ENCODE peak calls at places on chromosomes 1 and 21, in five cellular contexts. One of them, this sample, is unnamed.

GRCh38 chr1:202154766-202155477 is 5.5 kb downstream of the PTPN7 start:
- DNase-seq in pancreas: no peak
- DNase-seq in progenitor cell of endocrine pancreas: peak; percentile 32
- DNase-seq in foreskin fibroblast: peak; percentile 79
- DNase-seq in fibroblast of villous mesenchyme: peak; percentile 80
- DNase-seq in this sample: no peak

GRCh38 chr1:186568221-186568620 is 107.3 kb upstream of the PDC start:
- DNase-seq in pancreas: no peak
- DNase-seq in foreskin fibroblast: no peak
- DNase-seq in progenitor cell of endocrine pancreas: no peak
- DNase-seq in fibroblast of villous mesenchyme: no peak
- DNase-seq in this sample: no peak

GRCh38 chr1:36390411-36390810 is 4.7 kb upstream of the STK40 start:
- DNase-seq in fibroblast of villous mesenchyme: no peak
- DNase-seq in pancreas: no peak
- DNase-seq in foreskin fibroblast: no peak
- DNase-seq in progenitor cell of endocrine pancreas: no peak
- DNase-seq in this sample: no peak

GRCh38 chr1:160108888-160109662 is 6.5 kb upstream of the ATP1A2 start:
- DNase-seq in progenitor cell of endocrine pancreas: no peak
- DNase-seq in foreskin fibroblast: peak; percentile 79
- DNase-seq in fibroblast of villous mesenchyme: peak; percentile 56
- DNase-seq in pancreas: no peak
- DNase-seq in this sample: no peak

GRCh38 chr1:153483776-153484175 is 23.3 kb upstream of the S100A7 start:
- DNase-seq in pancreas: no peak
- DNase-seq in progenitor cell of endocrine pancreas: no peak
- DNase-seq in foreskin fibroblast: no peak
- DNase-seq in fibroblast of villous mesenchyme: no peak
- DNase-seq in this sample: no peak

GRCh38 chr1:201268604-201269151 is 14.6 kb upstream of the PKP1 start:
- DNase-seq in progenitor cell of endocrine pancreas: no peak
- DNase-seq in fibroblast of villous mesenchyme: peak; percentile 85
- DNase-seq in foreskin fibroblast: peak; percentile 87
- DNase-seq in pancreas: peak; percentile 16
- DNase-seq in this sample: peak; percentile 45

GRCh38 chr1:67540025-67540732 is 110.0 kb upstream of the SERBP1 start:
- DNase-seq in pancreas: peak; percentile 46
- DNase-seq in foreskin fibroblast: no peak
- DNase-seq in progenitor cell of endocrine pancreas: no peak
- DNase-seq in fibroblast of villous mesenchyme: no peak
- DNase-seq in this sample: no peak

GRCh38 chr1:30728832-30729638 is 5.7 kb upstream of the MATN1 start:
- DNase-seq in fibroblast of villous mesenchyme: no peak
- DNase-seq in progenitor cell of endocrine pancreas: no peak
- DNase-seq in foreskin fibroblast: no peak
- DNase-seq in pancreas: no peak
- DNase-seq in this sample: no peak

GRCh38 chr1:158286487-158286886 is 3.2 kb upstream of the CD1C start:
- DNase-seq in pancreas: no peak
- DNase-seq in foreskin fibroblast: no peak
- DNase-seq in fibroblast of villous mesenchyme: no peak
- DNase-seq in progenitor cell of endocrine pancreas: no peak
- DNase-seq in this sample: no peak

GRCh38 chr1:15110867-15111230 is 42.7 kb upstream of the TMEM51 start:
- DNase-seq in fibroblast of villous mesenchyme: no peak
- DNase-seq in foreskin fibroblast: no peak
- DNase-seq in pancreas: no peak
- DNase-seq in progenitor cell of endocrine pancreas: no peak
- DNase-seq in this sample: no peak

GRCh38 chr1:103514920-103515503 is 10.5 kb upstream of the RNPC3 start:
- DNase-seq in progenitor cell of endocrine pancreas: no peak
- DNase-seq in fibroblast of villous mesenchyme: peak; percentile 60
- DNase-seq in foreskin fibroblast: peak; percentile 76
- DNase-seq in pancreas: no peak
- DNase-seq in this sample: no peak

GRCh38 chr1:219446288-219446687 is 166.6 kb downstream of the ZC3H11B start:
- DNase-seq in progenitor cell of endocrine pancreas: no peak
- DNase-seq in fibroblast of villous mesenchyme: no peak
- DNase-seq in pancreas: no peak
- DNase-seq in foreskin fibroblast: no peak
- DNase-seq in this sample: no peak

GRCh38 chr21:21845901-21846396 is 847.7 kb downstream of the NCAM2 start:
- DNase-seq in pancreas: no peak
- DNase-seq in progenitor cell of endocrine pancreas: no peak
- DNase-seq in fibroblast of villous mesenchyme: peak; percentile 26
- DNase-seq in foreskin fibroblast: no peak
- DNase-seq in this sample: no peak

DNA sequence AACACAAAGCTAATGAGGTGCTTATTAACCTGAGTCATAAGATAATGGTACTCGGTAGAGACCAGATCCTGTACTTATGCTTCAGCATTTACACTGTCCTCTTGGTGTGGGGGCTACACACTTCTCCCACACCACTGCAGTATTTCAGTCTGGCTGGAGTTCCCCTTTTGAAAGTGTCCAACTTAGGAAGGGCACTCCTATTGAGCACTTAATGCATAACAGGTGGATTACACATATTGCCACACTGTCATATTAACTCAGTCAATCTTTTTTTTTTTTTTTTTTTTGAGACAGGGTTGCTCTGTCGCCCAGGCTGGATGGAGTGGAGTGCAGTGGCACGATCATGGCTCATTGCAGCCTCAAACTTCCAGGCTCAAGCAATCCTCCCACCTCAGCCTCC is 1.5 kb downstream of the GPATCH4 start:
- DNase-seq in fibroblast of villous mesenchyme: no peak
- DNase-seq in foreskin fibroblast: peak; percentile 34
- DNase-seq in pancreas: no peak
- DNase-seq in progenitor cell of endocrine pancreas: no peak
- DNase-seq in this sample: no peak
- TF ChIP-seq CTCF in fibroblast of villous mesenchyme: no peak
- TF ChIP-seq CTCF in foreskin fibroblast: no peak
- TF ChIP-seq CTCF in pancreas: no peak
- TF ChIP-seq CTCF in progenitor cell of endocrine pancreas: no peak
- TF ChIP-seq CTCF in this sample: peak; percentile 8

DNA sequence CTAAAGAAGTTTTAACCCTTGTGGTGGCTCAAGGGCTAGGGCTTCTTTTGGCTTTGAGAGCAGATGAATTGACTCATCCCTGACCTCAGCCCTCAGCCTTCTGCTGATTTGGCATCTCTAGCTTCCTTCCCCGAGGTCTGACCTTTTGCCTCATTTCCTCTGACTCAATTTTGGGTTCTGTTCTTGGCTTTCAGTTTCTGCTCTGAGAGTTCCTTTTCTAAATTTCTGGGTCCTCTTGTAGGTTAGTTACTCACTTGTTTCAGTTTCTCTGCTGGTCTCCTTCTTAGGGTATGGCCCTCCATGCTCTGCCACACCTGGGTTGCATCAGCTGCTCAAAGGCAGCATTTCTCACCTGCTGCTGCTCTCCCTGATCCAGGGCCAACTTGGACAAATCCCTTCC is 19.4 kb downstream of the PDE4B start:
- DNase-seq in progenitor cell of endocrine pancreas: no peak
- DNase-seq in fibroblast of villous mesenchyme: peak; percentile 86
- DNase-seq in pancreas: peak; percentile 34
- DNase-seq in foreskin fibroblast: peak; percentile 95
- DNase-seq in this sample: no peak
- TF ChIP-seq CTCF in progenitor cell of endocrine pancreas: no peak
- TF ChIP-seq CTCF in fibroblast of villous mesenchyme: no peak
- TF ChIP-seq CTCF in pancreas: no peak
- TF ChIP-seq CTCF in foreskin fibroblast: no peak
- TF ChIP-seq CTCF in this sample: no peak

DNA sequence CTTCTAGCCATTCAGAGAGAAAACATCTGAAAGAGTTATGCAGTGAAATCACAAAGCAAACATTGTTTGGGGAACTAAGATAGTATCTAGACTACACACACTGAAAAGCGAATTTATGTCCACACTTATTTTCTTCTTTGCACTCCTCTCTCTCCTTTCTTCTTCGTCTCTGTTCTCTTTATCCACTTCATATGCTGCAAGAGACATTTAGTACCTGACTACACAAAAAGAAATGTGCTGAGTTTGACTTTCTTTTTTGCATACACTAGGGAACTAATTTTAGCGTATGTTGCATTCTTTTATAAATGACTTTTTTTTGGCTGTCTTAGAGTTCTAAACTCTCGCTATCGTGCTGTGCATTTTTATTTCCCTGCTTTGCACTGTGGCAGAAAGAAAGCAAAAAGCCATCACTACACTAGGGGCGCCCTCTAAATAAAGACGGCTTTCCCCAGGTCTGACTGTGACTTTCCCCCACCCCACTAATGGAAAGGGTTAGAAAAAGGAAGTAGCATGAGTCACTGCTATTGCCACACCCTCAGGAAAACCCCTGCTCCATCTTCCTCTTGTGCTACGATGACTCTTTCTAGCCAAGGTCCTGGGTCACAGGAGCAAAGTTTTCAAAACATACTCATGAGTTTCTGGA is 65.7 kb downstream of the MAP3K7CL start:
- DNase-seq in foreskin fibroblast: peak; percentile 95
- DNase-seq in progenitor cell of endocrine pancreas: no peak
- DNase-seq in fibroblast of villous mesenchyme: peak; percentile 93
- DNase-seq in pancreas: peak; percentile 65
- DNase-seq in this sample: peak; percentile 69
- TF ChIP-seq CTCF in foreskin fibroblast: peak; percentile 33
- TF ChIP-seq CTCF in progenitor cell of endocrine pancreas: no peak
- TF ChIP-seq CTCF in fibroblast of villous mesenchyme: peak; percentile 50
- TF ChIP-seq CTCF in pancreas: no peak
- TF ChIP-seq CTCF in this sample: peak; percentile 74

GRCh38 chr1:17883662-17884395 is 128.7 kb downstream of the ACTL8 start:
- DNase-seq in pancreas: no peak
- DNase-seq in foreskin fibroblast: no peak
- DNase-seq in fibroblast of villous mesenchyme: no peak
- DNase-seq in progenitor cell of endocrine pancreas: no peak
- DNase-seq in this sample: no peak

GRCh38 chr1:17881761-17882160 is 126.6 kb downstream of the ACTL8 start:
- DNase-seq in progenitor cell of endocrine pancreas: no peak
- DNase-seq in fibroblast of villous mesenchyme: no peak
- DNase-seq in pancreas: no peak
- DNase-seq in foreskin fibroblast: peak; percentile 41
- DNase-seq in this sample: peak; percentile 30

GRCh38 chr1:17885663-17886062 is 130.5 kb downstream of the ACTL8 start:
- DNase-seq in fibroblast of villous mesenchyme: no peak
- DNase-seq in foreskin fibroblast: no peak
- DNase-seq in pancreas: no peak
- DNase-seq in progenitor cell of endocrine pancreas: no peak
- DNase-seq in this sample: no peak

GRCh38 chr1:17880429-17880828 is 125.3 kb downstream of the ACTL8 start:
- DNase-seq in pancreas: no peak
- DNase-seq in fibroblast of villous mesenchyme: no peak
- DNase-seq in progenitor cell of endocrine pancreas: no peak
- DNase-seq in foreskin fibroblast: no peak
- DNase-seq in this sample: no peak

GRCh38 chr1:17883136-17883535 is 128.0 kb downstream of the ACTL8 start:
- DNase-seq in fibroblast of villous mesenchyme: no peak
- DNase-seq in progenitor cell of endocrine pancreas: no peak
- DNase-seq in foreskin fibroblast: no peak
- DNase-seq in pancreas: no peak
- DNase-seq in this sample: peak; percentile 17
- TF ChIP-seq CTCF in fibroblast of villous mesenchyme: no peak
- TF ChIP-seq CTCF in progenitor cell of endocrine pancreas: no peak
- TF ChIP-seq CTCF in foreskin fibroblast: no peak
- TF ChIP-seq CTCF in pancreas: no peak
- TF ChIP-seq CTCF in this sample: no peak

GRCh38 chr1:68819190-68819829 is 322.4 kb upstream of the DEPDC1 start:
- DNase-seq in progenitor cell of endocrine pancreas: no peak
- DNase-seq in foreskin fibroblast: peak; percentile 1
- DNase-seq in pancreas: no peak
- DNase-seq in fibroblast of villous mesenchyme: peak; percentile 4
- DNase-seq in this sample: no peak
- TF ChIP-seq CTCF in progenitor cell of endocrine pancreas: peak; percentile 69
- TF ChIP-seq CTCF in foreskin fibroblast: no peak
- TF ChIP-seq CTCF in pancreas: no peak
- TF ChIP-seq CTCF in fibroblast of villous mesenchyme: peak; percentile 41
- TF ChIP-seq CTCF in this sample: peak; percentile 30

GRCh38 chr1:189678779-189679178 is 798.9 kb downstream of the BRINP3 start:
- DNase-seq in fibroblast of villous mesenchyme: no peak
- DNase-seq in pancreas: no peak
- DNase-seq in foreskin fibroblast: no peak
- DNase-seq in progenitor cell of endocrine pancreas: no peak
- DNase-seq in this sample: no peak
- TF ChIP-seq CTCF in fibroblast of villous mesenchyme: peak; percentile 18
- TF ChIP-seq CTCF in pancreas: no peak
- TF ChIP-seq CTCF in foreskin fibroblast: no peak
- TF ChIP-seq CTCF in progenitor cell of endocrine pancreas: no peak
- TF ChIP-seq CTCF in this sample: peak; percentile 64

GRCh38 chr1:31771891-31772668 is 7.9 kb upstream of the ADGRB2 start:
- DNase-seq in foreskin fibroblast: peak; percentile 51
- DNase-seq in progenitor cell of endocrine pancreas: no peak
- DNase-seq in pancreas: no peak
- DNase-seq in fibroblast of villous mesenchyme: no peak
- DNase-seq in this sample: no peak
- TF ChIP-seq CTCF in foreskin fibroblast: peak; percentile 12
- TF ChIP-seq CTCF in progenitor cell of endocrine pancreas: no peak
- TF ChIP-seq CTCF in pancreas: no peak
- TF ChIP-seq CTCF in fibroblast of villous mesenchyme: no peak
- TF ChIP-seq CTCF in this sample: no peak

DNA sequence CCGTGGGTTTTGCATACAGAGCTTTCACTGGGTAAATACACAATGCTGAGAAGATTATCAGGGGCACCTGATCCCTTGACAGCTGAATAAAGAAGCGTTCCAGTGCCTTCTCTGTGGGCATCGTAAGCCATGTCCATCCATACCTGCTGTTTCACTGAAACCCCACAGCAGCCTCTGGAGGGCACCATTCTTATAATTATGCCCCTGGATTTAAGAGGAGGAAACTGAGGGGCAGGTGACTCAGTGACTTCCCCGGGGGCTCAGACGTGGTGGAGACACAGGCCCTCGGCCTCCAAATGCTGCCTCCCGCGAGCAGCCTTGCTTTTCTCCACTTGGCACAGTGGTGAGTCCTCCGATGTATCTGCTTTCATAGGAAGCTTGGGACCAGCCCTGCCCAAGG is 56.7 kb downstream of the B3GALT5 start:
- DNase-seq in pancreas: no peak
- DNase-seq in foreskin fibroblast: no peak
- DNase-seq in fibroblast of villous mesenchyme: no peak
- DNase-seq in progenitor cell of endocrine pancreas: no peak
- DNase-seq in this sample: no peak
- TF ChIP-seq CTCF in pancreas: no peak
- TF ChIP-seq CTCF in foreskin fibroblast: no peak
- TF ChIP-seq CTCF in fibroblast of villous mesenchyme: no peak
- TF ChIP-seq CTCF in progenitor cell of endocrine pancreas: no peak
- TF ChIP-seq CTCF in this sample: no peak

GRCh38 chr1:32933742-32934322 is 30.8 kb downstream of the RNF19B start:
- DNase-seq in progenitor cell of endocrine pancreas: no peak
- DNase-seq in pancreas: peak; percentile 64
- DNase-seq in fibroblast of villous mesenchyme: peak; percentile 75
- DNase-seq in foreskin fibroblast: peak; percentile 39
- DNase-seq in this sample: no peak
- TF ChIP-seq CTCF in progenitor cell of endocrine pancreas: peak; percentile 4
- TF ChIP-seq CTCF in pancreas: no peak
- TF ChIP-seq CTCF in fibroblast of villous mesenchyme: no peak
- TF ChIP-seq CTCF in foreskin fibroblast: no peak
- TF ChIP-seq CTCF in this sample: peak; percentile 68

This sample was measured in RWPE2.